ENCODE peak calls at places on chromosome 4, in five cellular contexts. R is fibroblast of lung, U is stomach, P is breast epithelium, V is fibroblast of the aortic adventitia. E is an unnamed sample.

GRCh38 chr4:183326853-183327252 is 4.6 kb upstream of the CLDN24 start:
- DNase-seq in R (peak; percentile 23), U (no peak), P (no peak), V (no peak), E (no peak)

GRCh38 chr4:118911162-118911791 is 22.6 kb downstream of the SYNPO2 start:
- DNase-seq in V (peak; percentile 57), U (no peak), R (peak; percentile 63), P (no peak), E (peak; percentile 70)

GRCh38 chr4:163587867-163588266 is 93.4 kb downstream of the TMA16 start:
- DNase-seq in P (no peak), V (no peak), R (peak; percentile 6), U (no peak), E (no peak)

GRCh38 chr4:100895572-100896197 is 377.9 kb upstream of the EMCN start:
- DNase-seq in R (no peak), V (peak; percentile 23), P (no peak), U (no peak), E (peak; percentile 10)

GRCh38 chr4:28211714-28212470 is 1351.3 kb downstream of the STIM2 start:
- DNase-seq in P (no peak), U (no peak), V (no peak), R (no peak), E (no peak)

GRCh38 chr4:153348006-153348405 is 3.5 kb downstream of the MND1 start:
- DNase-seq in V (no peak), R (peak; percentile 74), U (no peak), P (no peak), E (no peak)

GRCh38 chr4:165325732-165326512 is 1.5 kb upstream of the MSMO1 start:
- DNase-seq in U (no peak), V (peak; percentile 77), R (peak; percentile 95), P (no peak), E (peak; percentile 81)

GRCh38 chr4:166594326-166594946 is 639.9 kb downstream of the SPOCK3 start:
- DNase-seq in P (no peak), R (peak; percentile 43), U (peak; percentile 37), V (peak; percentile 76), E (peak; percentile 43)

GRCh38 chr4:56817840-56818491 is 3.5 kb downstream of the SPINK2 start:
- DNase-seq in P (no peak), R (peak; percentile 49), U (no peak), V (no peak), E (no peak)

GRCh38 chr4:110454456-110454855 is 21.5 kb upstream of the ENPEP start:
- DNase-seq in P (no peak), V (no peak), U (no peak), R (no peak), E (no peak)

GRCh38 chr4:168634276-168634802 is 137.5 kb downstream of the PALLD start:
- DNase-seq in P (peak; percentile 35), R (peak; percentile 99), V (peak; percentile 89), U (no peak), E (peak; percentile 93)

GRCh38 chr4:1356181-1356998 is 9.4 kb downstream of the UVSSA start:
- DNase-seq in R (peak; percentile 30), P (peak; percentile 34), U (peak; percentile 63), V (peak; percentile 58), E (peak; percentile 83)

GRCh38 chr4:121155893-121156292 is 8.2 kb downstream of the TNIP3 start:
- DNase-seq in U (no peak), R (peak; percentile 92), P (no peak), V (peak; percentile 92), E (peak; percentile 92)

GRCh38 chr4:118265312-118266144 is 87.3 kb downstream of the PRSS12 start:
- DNase-seq in U (peak; percentile 51), V (peak; percentile 2), P (no peak), R (peak; percentile 23), E (no peak)

GRCh38 chr4:3784469-3785291 is 18.5 kb downstream of the ADRA2C start:
- DNase-seq in U (no peak), V (no peak), P (no peak), R (no peak), E (no peak)

GRCh38 chr4:186104895-186105720 is 604 bp downstream of the FAM149A start:
- DNase-seq in R (no peak), P (no peak), U (peak; percentile 32), V (no peak), E (peak; percentile 23)

GRCh38 chr4:173420324-173420752 is 21.4 kb upstream of the SCRG1 start:
- DNase-seq in P (no peak), V (peak; percentile 65), R (peak; percentile 23), U (no peak), E (no peak)

GRCh38 chr4:69823481-69824186 is 36.3 kb downstream of the SULT1E1 start:
- DNase-seq in R (no peak), P (no peak), U (peak; percentile 80), V (peak; percentile 60), E (peak; percentile 68)

GRCh38 chr4:39365931-39366771 is at the start of gene RFC1:
- DNase-seq in P (peak; percentile 85), V (peak; percentile 91), R (peak; percentile 91), U (peak; percentile 96), E (peak; percentile 90)

GRCh38 chr4:39367166-39367565 is 1.0 kb upstream of the RFC1 start:
- DNase-seq in V (no peak), U (no peak), R (no peak), P (no peak), E (no peak)

GRCh38 chr4:39362827-39363226 is 3.3 kb downstream of the RFC1 start:
- DNase-seq in R (peak; percentile 33), P (no peak), U (no peak), V (no peak), E (no peak)

GRCh38 chr4:39365360-39365759 is 802 bp downstream of the RFC1 start:
- DNase-seq in U (no peak), P (no peak), R (no peak), V (no peak), E (no peak)

GRCh38 chr4:39363773-39364393 is 2.3 kb downstream of the RFC1 start:
- DNase-seq in R (no peak), V (no peak), U (no peak), P (no peak), E (no peak)
- H3K4me3 ChIP-seq in R (no peak overlapping the region), V (no peak overlapping the region), U (no peak overlapping the region), P (no peak overlapping the region), E (no peak overlapping the region)

GRCh38 chr4:108119199-108119800 is 49.4 kb downstream of the LEF1 start:
- DNase-seq in V (no peak), U (no peak), P (no peak), R (no peak), E (no peak)

GRCh38 chr4:108116423-108117168 is 52.1 kb downstream of the LEF1 start:
- DNase-seq in R (no peak), V (no peak), U (no peak), P (no peak), E (no peak)

GRCh38 chr4:108115168-108115526 is 53.6 kb downstream of the LEF1 start:
- DNase-seq in U (no peak), R (no peak), V (no peak), P (no peak), E (no peak)

GRCh38 chr4:108118505-108118904 is 50.2 kb downstream of the LEF1 start:
- DNase-seq in V (no peak), P (no peak), R (no peak), U (no peak), E (peak; percentile 17)

GRCh38 chr4:108117473-108118182 is 51.1 kb downstream of the LEF1 start:
- DNase-seq in V (no peak), R (peak; percentile 12), U (no peak), P (no peak), E (no peak)
- H3K4me3 ChIP-seq in V (no peak overlapping the region), R (no peak overlapping the region), U (no peak overlapping the region), P (no peak overlapping the region), E (no peak overlapping the region)

GRCh38 chr4:74840931-74841330 is 46.6 kb upstream of the BTC start:
- DNase-seq in R (no peak), P (no peak), U (no peak), V (no peak), E (no peak)

GRCh38 chr4:74838746-74839370 is 44.5 kb upstream of the BTC start:
- DNase-seq in U (no peak), R (peak; percentile 66), V (peak; percentile 71), P (no peak), E (peak; percentile 1)
- H3K4me3 ChIP-seq in U (no peak overlapping the region), R (no peak overlapping the region), V (no peak overlapping the region), P (no peak overlapping the region), E (no peak overlapping the region)

GRCh38 chr4:154739111-154739510 is 4.7 kb upstream of the LRAT start:
- DNase-seq in V (no peak), P (no peak), U (no peak), R (no peak), E (no peak)
- H3K4me3 ChIP-seq in V (no peak overlapping the region), P (no peak overlapping the region), U (no peak overlapping the region), R (no peak overlapping the region), E (no peak overlapping the region)

GRCh38 chr4:107629318-107629717 is 90.7 kb downstream of the PAPSS1 start:
- DNase-seq in V (peak; percentile 14), U (no peak), P (no peak), R (peak; percentile 9), E (no peak)

GRCh38 chr4:107635735-107636134 is 84.3 kb downstream of the PAPSS1 start:
- DNase-seq in R (no peak), V (no peak), U (no peak), P (no peak), E (no peak)

GRCh38 chr4:107625503-107625902 is 94.5 kb downstream of the PAPSS1 start:
- DNase-seq in R (no peak), P (no peak), V (peak; percentile 5), U (no peak), E (no peak)

GRCh38 chr4:107631568-107631967 is 88.5 kb downstream of the PAPSS1 start:
- DNase-seq in R (peak; percentile 2), V (peak; percentile 77), U (peak; percentile 61), P (no peak), E (no peak)

DNA sequence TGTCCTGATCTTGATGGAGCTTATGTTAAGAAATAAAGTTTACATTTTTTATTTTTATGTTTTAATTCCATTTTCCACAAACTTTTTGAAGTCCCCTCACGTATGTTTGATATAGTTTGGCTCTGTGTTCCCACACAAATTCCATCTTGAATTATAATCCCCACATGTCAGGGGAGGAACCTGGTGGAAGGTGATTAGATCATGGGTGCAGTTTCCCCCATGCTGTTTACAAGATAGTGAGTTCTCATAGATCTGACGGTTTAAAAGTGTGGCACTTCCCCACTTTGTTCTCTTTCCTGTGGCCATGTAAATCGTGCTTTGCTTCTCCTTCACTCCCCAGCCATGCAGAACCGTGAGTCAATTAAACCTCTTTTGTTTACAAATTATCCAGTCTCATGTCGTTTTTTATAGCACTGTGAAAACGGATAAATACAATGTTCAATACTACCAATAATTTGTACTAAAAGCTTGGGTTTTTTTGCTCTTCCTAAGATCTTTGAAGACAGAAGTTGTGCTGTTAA is 89.8 kb downstream of the PAPSS1 start:
- DNase-seq in P (no peak), R (no peak), U (no peak), V (no peak), E (no peak)
- H3K4me3 ChIP-seq in P (no peak overlapping the region), R (no peak overlapping the region), U (no peak overlapping the region), V (no peak overlapping the region), E (no peak overlapping the region)

DNA sequence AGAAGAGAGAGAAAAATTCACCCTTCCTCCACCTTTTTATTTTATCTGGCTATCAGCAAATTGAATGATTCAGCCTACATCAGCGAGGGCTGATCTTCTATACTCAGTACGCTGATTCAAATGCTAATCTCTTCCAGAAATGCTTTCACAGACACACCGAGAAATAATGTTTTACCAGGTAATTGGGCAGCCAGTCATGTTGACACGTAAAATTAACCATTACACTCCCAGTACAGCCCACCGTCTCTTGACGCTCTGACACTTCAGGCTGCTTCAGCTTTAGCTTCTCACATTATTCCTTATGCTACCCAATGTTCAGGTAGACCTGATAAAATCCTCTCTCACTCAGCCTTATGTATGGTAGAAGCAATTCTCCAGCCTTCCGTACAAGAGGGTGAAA is 835.2 kb upstream of the PCDH10 start:
- DNase-seq in V (no peak), R (no peak), U (no peak), P (no peak), E (no peak)
- H3K4me3 ChIP-seq in V (no peak overlapping the region), R (no peak overlapping the region), U (no peak overlapping the region), P (no peak overlapping the region), E (no peak overlapping the region)

E was measured in foreskin fibroblast.